ENCODE peak calls at places on chromosomes 12 and 14, in nine cellular contexts. F is GM23338, D is Peyer's patch, I is GM12878, U is suprapubic skin, Z is tibial artery, O is lower lobe of right lung, T is right lobe of liver, P is K562. M is an unnamed sample.

GRCh38 chr14:74457511-74457910 is 31.5 kb upstream of the SYNDIG1L start:
- DNase-seq in F (no peak), D (no peak), I (no peak), U (no peak), Z (no peak), O (no peak), T (no peak), P (no peak), M (no peak)

GRCh38 chr12:30796508-30796780 is 41.7 kb upstream of the CAPRIN2 start:
- DNase-seq in F (peak; percentile 78), D (no peak), I (no peak), U (no peak), Z (peak; percentile 66), O (no peak), T (no peak), P (peak; percentile 26), M (no peak)

GRCh38 chr14:55122441-55122986 is 6.5 kb upstream of the LGALS3 start:
- DNase-seq in F (no peak), D (peak; percentile 89), I (no peak), U (peak; percentile 78), Z (no peak), O (peak; percentile 71), T (no peak), P (peak; percentile 54), M (no peak)

GRCh38 chr12:110688446-110689001 is 391 bp downstream of the HVCN1 start:
- DNase-seq in F (peak; percentile 33), D (no peak), I (no peak), U (no peak), Z (no peak), O (no peak), T (no peak), P (no peak), M (no peak)

GRCh38 chr12:122449317-122449716 is 26.8 kb upstream of the CLIP1 start:
- DNase-seq in F (no peak), D (no peak), I (no peak), U (no peak), Z (no peak), O (no peak), T (no peak), P (no peak), M (no peak)

GRCh38 chr14:34742509-34743115 is 28.2 kb upstream of the CFL2 start:
- DNase-seq in F (no peak), D (no peak), I (no peak), U (no peak), Z (no peak), O (no peak), T (no peak), P (no peak), M (no peak)

GRCh38 chr14:96145116-96145864 is 59.3 kb upstream of the BDKRB2 start:
- DNase-seq in F (no peak), D (no peak), I (no peak), U (no peak), Z (no peak), O (no peak), T (no peak), P (no peak), M (no peak)

GRCh38 chr12:104348994-104349494 is 45.5 kb downstream of the EID3 start:
- DNase-seq in F (no peak), D (no peak), I (no peak), U (no peak), Z (no peak), O (no peak), T (no peak), P (no peak), M (no peak)

DNA sequence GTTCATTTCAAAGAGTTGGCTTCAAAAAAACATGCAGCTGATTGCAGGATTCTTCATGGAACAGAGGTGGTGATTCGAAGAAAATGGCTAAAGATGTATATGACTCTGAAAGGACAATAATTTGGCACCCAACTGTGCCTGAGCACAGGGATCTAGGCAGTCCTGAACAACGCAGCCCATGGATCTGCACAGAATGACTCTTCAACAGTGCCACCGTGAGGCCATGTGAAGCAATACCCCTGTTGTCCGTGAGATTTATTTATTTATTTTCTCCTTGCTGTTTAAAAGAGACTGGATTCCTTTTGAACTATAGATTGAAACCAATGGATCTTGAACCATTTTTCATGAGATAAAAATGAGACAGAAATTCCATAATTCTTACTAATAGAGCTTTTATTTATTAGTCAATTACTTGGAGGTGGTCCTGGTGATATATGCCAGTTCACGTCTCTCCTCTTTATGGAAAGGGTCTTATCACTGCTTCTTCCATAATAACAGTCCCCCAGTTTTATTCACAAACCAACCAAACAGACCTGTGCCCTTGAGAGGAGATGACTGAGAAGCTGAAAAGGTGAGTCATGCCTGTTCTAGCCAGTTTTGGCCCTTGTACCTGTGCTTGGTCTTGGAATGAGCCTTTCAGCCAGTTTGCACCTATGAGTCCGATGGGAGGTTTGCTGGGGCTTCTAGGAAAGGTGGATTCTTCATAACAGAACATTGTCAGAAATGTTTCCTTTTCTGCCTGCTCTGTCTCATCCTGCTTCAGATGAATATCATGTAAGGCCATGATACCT is 1598.3 kb downstream of the AACS start:
- DNase-seq in F (peak; percentile 68), D (no peak), I (no peak), U (no peak), Z (no peak), O (no peak), T (no peak), P (peak; percentile 32), M (no peak)
- TF ChIP-seq CTCF in F (peak; percentile 76), D (no peak), I (no peak), U (no peak), Z (no peak), O (peak; percentile 8), T (peak; percentile 8), P (peak; percentile 67), M (no peak)

GRCh38 chr14:99593971-99594841 is 9.8 kb downstream of the CCDC85C start:
- DNase-seq in F (no peak), D (no peak), I (no peak), U (no peak), Z (no peak), O (no peak), T (no peak), P (no peak), M (no peak)

GRCh38 chr14:99590746-99591555 is 13.1 kb downstream of the CCDC85C start:
- DNase-seq in F (no peak), D (no peak), I (no peak), U (no peak), Z (no peak), O (no peak), T (no peak), P (no peak), M (no peak)

GRCh38 chr14:99589651-99590530 is 14.1 kb downstream of the CCDC85C start:
- DNase-seq in F (no peak), D (no peak), I (no peak), U (no peak), Z (no peak), O (no peak), T (no peak), P (no peak), M (no peak)

GRCh38 chr14:99592933-99593753 is 10.9 kb downstream of the CCDC85C start:
- DNase-seq in F (no peak), D (no peak), I (no peak), U (no peak), Z (no peak), O (no peak), T (no peak), P (no peak), M (no peak)

GRCh38 chr14:99592394-99592793 is 11.6 kb downstream of the CCDC85C start:
- DNase-seq in F (no peak), D (no peak), I (no peak), U (no peak), Z (no peak), O (no peak), T (no peak), P (no peak), M (no peak)
- H3K4me1 ChIP-seq in F (peaks cover 20% of the 10 kb centered on the region), D (peaks cover 80% of the 10 kb centered on the region), I (peaks cover 5% of the 10 kb centered on the region), U (peaks cover 21% of the 10 kb centered on the region), Z (no peaks in the 10 kb centered on the region), O (peaks cover 75% of the 10 kb centered on the region), T (no peaks in the 10 kb centered on the region), P (no peaks in the 10 kb centered on the region), M (peaks cover 8% of the 10 kb centered on the region)

GRCh38 chr14:63995285-63995684 is 142.5 kb downstream of the SYNE2 start:
- DNase-seq in F (no peak), D (no peak), I (no peak), U (no peak), Z (no peak), O (no peak), T (no peak), P (no peak), M (no peak)

GRCh38 chr14:63996016-63996415 is 143.2 kb downstream of the SYNE2 start:
- DNase-seq in F (no peak), D (no peak), I (no peak), U (no peak), Z (no peak), O (no peak), T (no peak), P (no peak), M (no peak)

GRCh38 chr14:63993992-63994391 is 141.2 kb downstream of the SYNE2 start:
- DNase-seq in F (peak; percentile 32), D (no peak), I (no peak), U (no peak), Z (no peak), O (no peak), T (no peak), P (no peak), M (no peak)

GRCh38 chr14:63992858-63993257 is 140.1 kb downstream of the SYNE2 start:
- DNase-seq in F (no peak), D (no peak), I (no peak), U (no peak), Z (no peak), O (no peak), T (no peak), P (no peak), M (no peak)

DNA sequence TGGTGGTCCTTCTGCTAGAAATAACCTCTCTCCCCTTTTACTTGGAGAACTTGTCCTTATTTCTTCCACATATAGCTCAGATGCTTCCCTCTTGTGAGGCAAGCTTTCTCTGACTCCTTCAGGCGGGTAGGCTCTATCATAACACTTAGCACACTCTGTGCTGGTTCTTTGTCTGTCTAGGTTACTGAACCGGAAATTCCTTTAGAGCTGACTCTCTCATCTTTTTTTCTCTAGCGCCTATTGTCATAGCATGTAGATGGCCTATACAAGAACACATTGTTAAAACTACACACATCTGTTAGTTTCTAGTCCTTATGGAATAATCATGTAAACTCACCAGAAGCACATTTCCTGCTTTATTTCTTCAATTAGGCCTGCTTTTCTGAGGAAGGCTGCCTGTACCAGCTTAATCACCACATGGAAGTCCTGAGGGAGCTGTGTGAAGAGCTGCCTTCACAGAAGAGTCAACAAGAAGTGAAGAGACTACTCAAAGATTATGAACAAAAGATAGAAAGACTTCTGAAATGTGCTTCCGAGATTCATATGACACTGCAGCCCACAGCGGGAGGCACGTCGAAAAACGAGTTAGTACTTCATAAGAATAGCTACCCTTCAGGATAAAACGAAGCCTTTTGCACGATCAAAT is 143.9 kb downstream of the SYNE2 start:
- DNase-seq in F (no peak), D (no peak), I (no peak), U (no peak), Z (no peak), O (no peak), T (no peak), P (no peak), M (no peak)
- H3K36me3 ChIP-seq in F (peaks cover 13% of the 10 kb centered on the region), D (peaks cover 47% of the 10 kb centered on the region), I (peaks cover 29% of the 10 kb centered on the region), U (peaks cover 55% of the 10 kb centered on the region), Z (peaks cover 57% of the 10 kb centered on the region), O (peaks cover 73% of the 10 kb centered on the region), T (no peaks in the 10 kb centered on the region), P (no peaks in the 10 kb centered on the region), M (peaks cover 90% of the 10 kb centered on the region)

DNA sequence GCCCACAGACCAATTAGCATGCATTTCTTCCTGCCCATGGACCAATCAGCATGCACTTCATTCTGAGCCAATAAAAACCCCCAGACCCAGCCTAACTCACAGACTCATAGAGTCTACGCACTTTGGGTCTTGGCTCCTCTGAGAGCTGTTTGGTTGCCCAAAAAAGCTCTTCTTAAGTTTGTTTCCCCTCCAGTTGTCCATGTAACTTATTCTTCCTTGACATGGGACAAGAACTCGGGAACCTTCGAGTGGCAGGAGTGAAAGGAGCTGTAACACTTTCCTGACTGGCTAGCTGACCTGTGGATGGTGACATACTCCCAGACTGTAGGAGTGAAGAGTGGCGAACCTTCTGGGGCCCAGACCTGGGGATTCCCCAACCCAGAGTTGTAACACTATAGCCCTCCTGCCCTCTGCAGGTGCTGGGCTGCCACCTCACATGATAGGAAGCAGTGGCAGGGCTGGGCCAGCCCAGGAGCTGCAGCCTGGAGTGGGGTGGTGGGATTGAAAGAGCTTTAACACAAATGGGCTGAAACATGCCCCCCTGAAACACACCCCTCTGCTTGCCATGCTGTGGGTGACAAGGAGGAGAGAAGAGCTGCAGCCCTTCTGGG is 4.4 kb upstream of the BTBD7 start:
- DNase-seq in F (peak; percentile 51), D (no peak), I (no peak), U (no peak), Z (no peak), O (no peak), T (no peak), P (no peak), M (no peak)
- TF ChIP-seq CTCF in F (no peak), D (no peak), I (peak; percentile 10), U (no peak), Z (no peak), O (no peak), T (no peak), P (no peak), M (no peak)

M was measured in esophagus squamous epithelium.